ENCODE peak calls at places on chromosomes 16 and 17, in eight cellular contexts. One of them, this sample, is unnamed.

GRCh38 chr16:89123001-89123830 is 29.6 kb downstream of the ACSF3 start:
- DNase-seq in psoas muscle: peak; percentile 12
- DNase-seq in GM12878: no peak
- DNase-seq in ascending aorta: no peak
- DNase-seq in left ventricle myocardium inferior: peak; percentile 3
- DNase-seq in upper lobe of right lung: peak; percentile 59
- DNase-seq in kidney: peak; percentile 64
- DNase-seq in cardiac muscle cell: no peak
- DNase-seq in this sample: no peak

GRCh38 chr17:7261377-7262191 is 694 bp downstream of the CLDN7 start:
- DNase-seq in psoas muscle: no peak
- DNase-seq in GM12878: no peak
- DNase-seq in ascending aorta: no peak
- DNase-seq in left ventricle myocardium inferior: no peak
- DNase-seq in upper lobe of right lung: peak; percentile 79
- DNase-seq in kidney: no peak
- DNase-seq in cardiac muscle cell: no peak
- DNase-seq in this sample: no peak

GRCh38 chr16:12853972-12854371 is 47.4 kb upstream of the SHISA9 start:
- DNase-seq in psoas muscle: no peak
- DNase-seq in GM12878: no peak
- DNase-seq in ascending aorta: no peak
- DNase-seq in left ventricle myocardium inferior: no peak
- DNase-seq in upper lobe of right lung: no peak
- DNase-seq in kidney: no peak
- DNase-seq in cardiac muscle cell: no peak
- DNase-seq in this sample: no peak

GRCh38 chr16:4550587-4550986 is 5.6 kb upstream of the C16orf96 start:
- DNase-seq in psoas muscle: no peak
- DNase-seq in GM12878: no peak
- DNase-seq in ascending aorta: no peak
- DNase-seq in left ventricle myocardium inferior: no peak
- DNase-seq in upper lobe of right lung: no peak
- DNase-seq in kidney: no peak
- DNase-seq in cardiac muscle cell: peak; percentile 22
- DNase-seq in this sample: no peak

GRCh38 chr17:3385869-3386816 is at the start of gene OR3A2:
- DNase-seq in psoas muscle: no peak
- DNase-seq in GM12878: no peak
- DNase-seq in ascending aorta: no peak
- DNase-seq in left ventricle myocardium inferior: no peak
- DNase-seq in upper lobe of right lung: no peak
- DNase-seq in kidney: no peak
- DNase-seq in cardiac muscle cell: no peak
- DNase-seq in this sample: no peak

GRCh38 chr16:1174477-1175357 is 21.8 kb downstream of the CACNA1H start:
- DNase-seq in psoas muscle: no peak
- DNase-seq in GM12878: no peak
- DNase-seq in ascending aorta: no peak
- DNase-seq in left ventricle myocardium inferior: no peak
- DNase-seq in upper lobe of right lung: no peak
- DNase-seq in kidney: no peak
- DNase-seq in cardiac muscle cell: no peak
- DNase-seq in this sample: no peak

GRCh38 chr17:14886200-14886739 is 378.9 kb downstream of the PMP22 start:
- DNase-seq in psoas muscle: no peak
- DNase-seq in GM12878: no peak
- DNase-seq in ascending aorta: no peak
- DNase-seq in left ventricle myocardium inferior: no peak
- DNase-seq in upper lobe of right lung: no peak
- DNase-seq in kidney: no peak
- DNase-seq in cardiac muscle cell: no peak
- DNase-seq in this sample: no peak

GRCh38 chr17:7842380-7842949 is 8.4 kb downstream of the KDM6B start:
- DNase-seq in psoas muscle: peak; percentile 86
- DNase-seq in GM12878: no peak
- DNase-seq in ascending aorta: peak; percentile 94
- DNase-seq in left ventricle myocardium inferior: peak; percentile 55
- DNase-seq in upper lobe of right lung: peak; percentile 92
- DNase-seq in kidney: peak; percentile 93
- DNase-seq in cardiac muscle cell: peak; percentile 89
- DNase-seq in this sample: no peak

GRCh38 chr16:11310997-11311561 is 29.9 kb upstream of the PRM1 start:
- DNase-seq in psoas muscle: no peak
- DNase-seq in GM12878: peak; percentile 92
- DNase-seq in ascending aorta: no peak
- DNase-seq in left ventricle myocardium inferior: no peak
- DNase-seq in upper lobe of right lung: no peak
- DNase-seq in kidney: no peak
- DNase-seq in cardiac muscle cell: no peak
- DNase-seq in this sample: no peak

GRCh38 chr17:15261063-15261817 is 3.9 kb downstream of the PMP22 start:
- DNase-seq in psoas muscle: peak; percentile 54
- DNase-seq in GM12878: no peak
- DNase-seq in ascending aorta: peak; percentile 83
- DNase-seq in left ventricle myocardium inferior: peak; percentile 48
- DNase-seq in upper lobe of right lung: peak; percentile 70
- DNase-seq in kidney: peak; percentile 84
- DNase-seq in cardiac muscle cell: peak; percentile 73
- DNase-seq in this sample: no peak

GRCh38 chr17:61361084-61361483 is 38.6 kb upstream of the TBX2 start:
- DNase-seq in psoas muscle: no peak
- DNase-seq in GM12878: no peak
- DNase-seq in ascending aorta: no peak
- DNase-seq in left ventricle myocardium inferior: no peak
- DNase-seq in upper lobe of right lung: no peak
- DNase-seq in kidney: no peak
- DNase-seq in cardiac muscle cell: peak; percentile 88
- DNase-seq in this sample: peak; percentile 53

GRCh38 chr17:18186271-18186982 is 2.8 kb downstream of the ALKBH5 start:
- DNase-seq in psoas muscle: no peak
- DNase-seq in GM12878: no peak
- DNase-seq in ascending aorta: no peak
- DNase-seq in left ventricle myocardium inferior: no peak
- DNase-seq in upper lobe of right lung: no peak
- DNase-seq in kidney: no peak
- DNase-seq in cardiac muscle cell: peak; percentile 80
- DNase-seq in this sample: no peak

GRCh38 chr17:74994440-74994839 is 7.0 kb downstream of the CDR2L start:
- DNase-seq in psoas muscle: no peak
- DNase-seq in GM12878: no peak
- DNase-seq in ascending aorta: no peak
- DNase-seq in left ventricle myocardium inferior: no peak
- DNase-seq in upper lobe of right lung: no peak
- DNase-seq in kidney: no peak
- DNase-seq in cardiac muscle cell: peak; percentile 87
- DNase-seq in this sample: no peak

GRCh38 chr17:44862278-44862914 is 14.7 kb downstream of the HIGD1B start:
- DNase-seq in psoas muscle: no peak
- DNase-seq in GM12878: no peak
- DNase-seq in ascending aorta: no peak
- DNase-seq in left ventricle myocardium inferior: no peak
- DNase-seq in upper lobe of right lung: no peak
- DNase-seq in kidney: no peak
- DNase-seq in cardiac muscle cell: no peak
- DNase-seq in this sample: no peak

GRCh38 chr16:67883872-67884261 is 818 bp upstream of the NRN1L start:
- DNase-seq in psoas muscle: peak; percentile 64
- DNase-seq in GM12878: no peak
- DNase-seq in ascending aorta: peak; percentile 73
- DNase-seq in left ventricle myocardium inferior: peak; percentile 54
- DNase-seq in upper lobe of right lung: peak; percentile 87
- DNase-seq in kidney: no peak
- DNase-seq in cardiac muscle cell: peak; percentile 59
- DNase-seq in this sample: no peak
- H3K36me3 ChIP-seq in psoas muscle: peaks cover 4% of the 10 kb centered on the region
- H3K36me3 ChIP-seq in GM12878: peaks cover 47% of the 10 kb centered on the region
- H3K36me3 ChIP-seq in ascending aorta: peaks cover 52% of the 10 kb centered on the region
- H3K36me3 ChIP-seq in left ventricle myocardium inferior: peaks cover 56% of the 10 kb centered on the region
- H3K36me3 ChIP-seq in upper lobe of right lung: peaks cover 54% of the 10 kb centered on the region
- H3K36me3 ChIP-seq in kidney: peaks cover 49% of the 10 kb centered on the region
- H3K36me3 ChIP-seq in cardiac muscle cell: peaks cover 26% of the 10 kb centered on the region
- H3K36me3 ChIP-seq in this sample: peaks cover 53% of the 10 kb centered on the region

GRCh38 chr16:2926660-2927646 is 15.2 kb downstream of the FLYWCH1 start:
- DNase-seq in psoas muscle: peak; percentile 84
- DNase-seq in GM12878: no peak
- DNase-seq in ascending aorta: peak; percentile 95
- DNase-seq in left ventricle myocardium inferior: peak; percentile 87
- DNase-seq in upper lobe of right lung: peak; percentile 90
- DNase-seq in kidney: peak; percentile 91
- DNase-seq in cardiac muscle cell: peak; percentile 91
- DNase-seq in this sample: no peak
- TF ChIP-seq CTCF in psoas muscle: peak; percentile 98
- TF ChIP-seq CTCF in GM12878: peak; percentile 89
- TF ChIP-seq CTCF in ascending aorta: peak; percentile 93
- TF ChIP-seq CTCF in left ventricle myocardium inferior: peak; percentile 98
- TF ChIP-seq CTCF in upper lobe of right lung: peak; percentile 97
- TF ChIP-seq CTCF in kidney: peak; percentile 93
- TF ChIP-seq CTCF in cardiac muscle cell: peak; percentile 92
- TF ChIP-seq CTCF in this sample: peak; percentile 93

GRCh38 chr17:83088451-83089321 is 9.3 kb downstream of the METRNL start:
- DNase-seq in psoas muscle: no peak
- DNase-seq in GM12878: no peak
- DNase-seq in ascending aorta: no peak
- DNase-seq in left ventricle myocardium inferior: no peak
- DNase-seq in upper lobe of right lung: no peak
- DNase-seq in kidney: no peak
- DNase-seq in cardiac muscle cell: no peak
- DNase-seq in this sample: no peak
- H3K4me3 ChIP-seq in psoas muscle: no peak overlapping the region
- H3K4me3 ChIP-seq in GM12878: no peak overlapping the region
- H3K4me3 ChIP-seq in ascending aorta: no peak overlapping the region
- H3K4me3 ChIP-seq in left ventricle myocardium inferior: no peak overlapping the region
- H3K4me3 ChIP-seq in upper lobe of right lung: no peak overlapping the region
- H3K4me3 ChIP-seq in kidney: no peak overlapping the region
- H3K4me3 ChIP-seq in cardiac muscle cell: no peak overlapping the region
- H3K4me3 ChIP-seq in this sample: no peak overlapping the region

DNA sequence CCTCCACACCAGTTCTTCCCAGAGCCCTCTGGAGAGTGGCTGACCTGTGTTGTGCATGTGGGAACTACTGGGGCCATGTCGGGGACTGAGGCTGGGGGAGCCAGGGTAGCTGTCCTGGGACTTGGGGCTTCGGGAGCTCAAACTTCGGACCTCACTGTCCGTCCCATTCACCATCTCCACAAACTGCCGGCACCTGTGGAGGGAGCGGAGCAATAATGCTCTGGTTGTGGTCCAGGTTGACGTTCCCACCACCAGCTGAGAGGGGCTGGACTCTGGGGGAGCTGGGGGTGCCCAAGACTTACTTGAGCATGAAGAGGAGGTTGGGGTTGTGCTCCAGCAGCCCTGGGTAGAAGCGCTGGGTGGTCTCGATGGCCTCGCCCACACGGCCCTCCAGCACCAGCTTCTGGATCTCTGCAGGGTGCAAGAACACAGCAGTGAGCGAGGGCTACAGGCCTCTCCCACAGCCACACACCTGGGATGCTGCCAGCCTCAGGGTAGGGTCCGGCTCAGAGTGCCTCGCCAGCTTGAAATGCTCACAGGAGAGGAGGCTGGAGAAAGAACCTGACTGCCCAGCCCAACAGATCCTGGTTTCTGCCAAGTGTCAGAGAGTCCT is 10.6 kb upstream of the GFOD2 start:
- DNase-seq in psoas muscle: no peak
- DNase-seq in GM12878: no peak
- DNase-seq in ascending aorta: no peak
- DNase-seq in left ventricle myocardium inferior: no peak
- DNase-seq in upper lobe of right lung: peak; percentile 48
- DNase-seq in kidney: peak; percentile 50
- DNase-seq in cardiac muscle cell: no peak
- DNase-seq in this sample: no peak
- H3K36me3 ChIP-seq in psoas muscle: peaks cover 3% of the 10 kb centered on the region
- H3K36me3 ChIP-seq in GM12878: peaks cover 33% of the 10 kb centered on the region
- H3K36me3 ChIP-seq in ascending aorta: peaks cover 42% of the 10 kb centered on the region
- H3K36me3 ChIP-seq in left ventricle myocardium inferior: peaks cover 91% of the 10 kb centered on the region
- H3K36me3 ChIP-seq in upper lobe of right lung: peaks cover 65% of the 10 kb centered on the region
- H3K36me3 ChIP-seq in kidney: peaks cover 47% of the 10 kb centered on the region
- H3K36me3 ChIP-seq in cardiac muscle cell: peaks cover 10% of the 10 kb centered on the region
- H3K36me3 ChIP-seq in this sample: peaks cover 35% of the 10 kb centered on the region

DNA sequence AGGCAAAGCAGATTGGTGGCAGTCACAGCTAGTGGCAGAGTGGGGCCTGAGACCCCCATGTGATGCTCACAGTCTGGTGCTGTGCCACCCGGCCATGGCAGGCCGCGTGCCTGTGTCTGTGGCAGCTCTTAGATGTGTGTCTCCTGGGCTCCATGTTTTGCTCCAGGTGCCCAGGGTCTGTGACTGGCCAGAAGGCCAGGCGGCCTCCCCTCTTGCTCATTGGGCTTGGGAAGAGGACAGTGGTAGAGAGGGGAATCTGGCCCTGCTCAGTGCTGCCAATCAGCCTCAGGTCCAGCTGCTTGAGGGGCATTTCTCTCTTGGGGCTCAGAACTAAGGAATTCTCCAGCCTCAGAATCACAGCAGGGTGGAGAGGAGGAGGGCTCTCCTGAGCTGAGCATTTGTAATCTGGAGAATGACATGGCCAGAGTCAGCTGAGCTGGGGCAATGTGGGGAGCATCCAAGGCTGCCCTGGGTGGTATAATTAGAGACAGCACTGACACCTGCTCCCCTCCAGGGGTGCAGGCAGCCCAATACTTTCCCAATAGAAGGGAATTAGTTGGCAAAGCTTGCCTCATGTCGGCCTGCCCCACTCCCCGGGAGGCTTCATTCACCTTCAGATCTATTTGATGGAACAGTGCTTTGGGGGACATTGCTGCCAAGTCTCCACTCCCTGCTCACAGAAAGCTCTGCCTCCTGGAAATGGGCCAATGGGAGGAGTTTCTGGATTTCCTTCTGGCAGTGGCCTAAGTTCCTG is 2.7 kb upstream of the LASP1NB start:
- DNase-seq in psoas muscle: peak; percentile 56
- DNase-seq in GM12878: no peak
- DNase-seq in ascending aorta: peak; percentile 89
- DNase-seq in left ventricle myocardium inferior: no peak
- DNase-seq in upper lobe of right lung: peak; percentile 52
- DNase-seq in kidney: peak; percentile 70
- DNase-seq in cardiac muscle cell: peak; percentile 90
- DNase-seq in this sample: no peak
- TF ChIP-seq CTCF in psoas muscle: no peak
- TF ChIP-seq CTCF in GM12878: no peak
- TF ChIP-seq CTCF in ascending aorta: no peak
- TF ChIP-seq CTCF in left ventricle myocardium inferior: peak; percentile 14
- TF ChIP-seq CTCF in upper lobe of right lung: no peak
- TF ChIP-seq CTCF in kidney: no peak
- TF ChIP-seq CTCF in cardiac muscle cell: no peak
- TF ChIP-seq CTCF in this sample: peak; percentile 20